ENCODE peak calls at places on chromosomes 5 and 9, in ten cellular contexts. K is HL-60; C is CD4-positive, alpha-beta T cell; J is MCF 10A; W is cardiac fibroblast; Y is HCT116; V is endothelial cell; N is nephron progenitor cell; D is PC-3; M is A549. S is an unnamed sample.

GRCh38 chr9:107749787-107750444 is 260.3 kb upstream of the KLF4 start:
- DNase-seq in J (peak), W (peak), Y (peak), V (no peak), K (peak), M (peak), N (peak), C (no peak), D (peak), S (no peak)

GRCh38 chr5:14191325-14191724 is 48.2 kb downstream of the TRIO start:
- DNase-seq in C (no peak), Y (no peak), J (no peak), V (no peak), K (no peak), D (no peak), M (no peak), N (no peak), W (no peak), S (no peak)

GRCh38 chr5:108212775-108213346 is 169.0 kb downstream of the FBXL17 start:
- DNase-seq in D (peak), K (no peak), Y (no peak), J (peak), C (no peak), V (no peak), M (peak), W (peak), N (peak), S (no peak)

GRCh38 chr9:21381752-21382339 is 3.4 kb downstream of the IFNA2 start:
- DNase-seq in W (no peak), J (no peak), N (no peak), Y (no peak), C (no peak), K (no peak), V (no peak), M (peak), D (peak), S (peak)

GRCh38 chr5:139711067-139711851 is 63.1 kb downstream of the CXXC5 start:
- DNase-seq in N (peak), K (no peak), M (peak), D (peak), C (peak), V (peak), W (peak), J (peak), Y (no peak), S (peak)

GRCh38 chr9:92807757-92808725 is 43.4 kb upstream of the BICD2 start:
- DNase-seq in W (no peak), Y (no peak), M (no peak), V (no peak), J (no peak), K (no peak), D (no peak), N (peak), C (peak), S (no peak)

GRCh38 chr5:82440041-82440440 is 161.9 kb upstream of the RPS23 start:
- DNase-seq in M (no peak), V (no peak), Y (no peak), W (peak), K (no peak), C (no peak), N (no peak), J (no peak), D (no peak), S (no peak)

GRCh38 chr9:137742698-137743097 is 123.9 kb downstream of the EHMT1 start:
- DNase-seq in V (no peak), M (no peak), Y (no peak), J (no peak), N (no peak), D (no peak), W (peak), C (no peak), K (no peak), S (no peak)

GRCh38 chr5:159877894-159878448 is 38.3 kb upstream of the ADRA1B start:
- DNase-seq in M (no peak), W (peak), V (no peak), Y (no peak), K (no peak), N (no peak), C (no peak), D (no peak), J (no peak), S (no peak)

GRCh38 chr9:137673871-137674270 is 55.1 kb downstream of the EHMT1 start:
- DNase-seq in Y (no peak), M (no peak), C (no peak), W (peak), V (no peak), K (no peak), J (no peak), N (no peak), D (no peak), S (no peak)

GRCh38 chr9:127021664-127022337 is 100.6 kb downstream of the ANGPTL2 start:
- DNase-seq in W (peak), Y (no peak), N (peak), C (no peak), M (no peak), J (no peak), V (no peak), K (no peak), D (no peak), S (no peak)

GRCh38 chr5:177116631-177117373 is 16.8 kb upstream of the NSD1 start:
- DNase-seq in C (peak), K (no peak), Y (no peak), W (peak), V (peak), J (no peak), D (no peak), N (peak), M (no peak), S (peak)

GRCh38 chr9:38141751-38142150 is 72.7 kb upstream of the SHB start:
- DNase-seq in C (no peak), N (no peak), M (peak), D (peak), J (peak), V (no peak), W (peak), Y (no peak), K (no peak), S (no peak)

GRCh38 chr5:132203916-132204315 is 23.7 kb downstream of the P4HA2 start:
- DNase-seq in J (no peak), M (no peak), Y (no peak), K (no peak), D (no peak), N (no peak), W (no peak), V (no peak), C (no peak), S (no peak)

GRCh38 chr9:14343236-14343947 is 29.5 kb upstream of the NFIB start:
- DNase-seq in J (no peak), N (no peak), W (no peak), K (no peak), M (no peak), D (no peak), Y (no peak), V (no peak), C (no peak), S (no peak)

GRCh38 chr9:97842960-97843359 is 10.1 kb upstream of the FOXE1 start:
- DNase-seq in J (no peak), C (no peak), M (no peak), Y (no peak), N (no peak), K (no peak), V (no peak), W (no peak), D (no peak), S (no peak)

GRCh38 chr9:127578952-127579853 is 32.9 kb upstream of the STXBP1 start:
- DNase-seq in V (peak), W (peak), Y (peak), J (peak), M (peak), N (peak), C (peak), D (peak), K (peak), S (peak)

GRCh38 chr5:179319741-179320281 is 25.4 kb downstream of the ADAMTS2 start:
- DNase-seq in C (no peak), J (no peak), V (no peak), W (peak), N (peak), K (no peak), D (no peak), M (no peak), Y (no peak), S (no peak)

GRCh38 chr5:150488519-150489357 is 19.2 kb upstream of the NDST1 start:
- DNase-seq in V (no peak), N (no peak), D (peak), K (peak), Y (no peak), C (no peak), M (no peak), J (peak), W (peak), S (no peak)

GRCh38 chr9:78605029-78605930 is 308.4 kb downstream of the PSAT1 start:
- DNase-seq in D (no peak), V (no peak), W (peak), C (no peak), M (no peak), Y (no peak), J (no peak), N (no peak), K (no peak), S (no peak)

GRCh38 chr9:133824802-133825186 is 86.6 kb upstream of the SARDH start:
- DNase-seq in M (no peak), D (no peak), V (no peak), K (no peak), J (no peak), Y (no peak), W (no peak), N (no peak), C (no peak), S (no peak)

GRCh38 chr9:100521282-100521681 is 48.3 kb downstream of the TMEFF1 start:
- DNase-seq in V (no peak), K (no peak), W (no peak), D (no peak), M (no peak), Y (no peak), J (no peak), C (no peak), N (no peak), S (no peak)

GRCh38 chr5:112668016-112668415 is 69.7 kb upstream of the APC start:
- DNase-seq in D (peak), W (no peak), C (no peak), V (no peak), Y (no peak), K (no peak), M (no peak), J (peak), N (no peak), S (no peak)

GRCh38 chr5:175417384-175417783 is 26.6 kb downstream of the DRD1 start:
- DNase-seq in N (no peak), J (no peak), Y (no peak), V (no peak), W (no peak), D (no peak), M (no peak), C (no peak), K (no peak), S (no peak)

GRCh38 chr5:135387629-135387960 is 11.4 kb downstream of the MACROH2A1 start:
- DNase-seq in J (no peak), Y (no peak), C (no peak), N (no peak), W (no peak), D (no peak), M (no peak), V (no peak), K (no peak), S (no peak)

GRCh38 chr5:140678993-140679392 is 5.6 kb upstream of the DND1 start:
- DNase-seq in C (no peak), J (no peak), D (no peak), N (no peak), K (no peak), M (no peak), W (no peak), Y (no peak), V (no peak), S (no peak)

GRCh38 chr9:136186386-136186785 is 18.5 kb downstream of the LHX3 start:
- DNase-seq in Y (no peak), J (no peak), K (no peak), V (no peak), W (no peak), D (no peak), C (no peak), N (no peak), M (no peak), S (no peak)

GRCh38 chr5:141513627-141514329 is 24.9 kb downstream of the PCDHGC5 start:
- DNase-seq in D (no peak), W (peak), Y (no peak), M (no peak), V (peak), C (peak), N (peak), K (no peak), J (peak), S (peak)

GRCh38 chr9:137451976-137452760 is 7.0 kb downstream of the NSMF start:
- DNase-seq in W (no peak), D (no peak), C (no peak), Y (no peak), K (peak), N (peak), M (no peak), J (no peak), V (no peak), S (no peak)

GRCh38 chr9:71490810-71491209 is 277.5 kb downstream of the CEMIP2 start:
- DNase-seq in K (no peak), C (no peak), N (no peak), D (peak), V (no peak), W (no peak), J (peak), Y (no peak), M (peak), S (peak)

GRCh38 chr5:1412163-1412562 is 33.1 kb downstream of the SLC6A3 start:
- DNase-seq in W (no peak), K (no peak), M (no peak), N (no peak), C (no peak), J (no peak), Y (no peak), D (no peak), V (no peak), S (no peak)

GRCh38 chr9:94909250-94909894 is 182.9 kb downstream of the AOPEP start:
- DNase-seq in N (no peak), D (no peak), J (no peak), V (no peak), Y (no peak), M (peak), K (no peak), C (no peak), W (no peak), S (no peak)

GRCh38 chr5:96572864-96573512 is 89.2 kb upstream of the CAST start:
- DNase-seq in D (peak), W (peak), K (no peak), J (peak), M (peak), C (no peak), V (no peak), Y (no peak), N (no peak), S (no peak)

GRCh38 chr5:175814676-175815075 is 56.7 kb upstream of the CPLX2 start:
- DNase-seq in V (no peak), J (peak), M (peak), C (no peak), D (peak), Y (peak), K (no peak), N (no peak), W (peak), S (no peak)

GRCh38 chr5:74081126-74081525 is 455.1 kb downstream of the ARHGEF28 start:
- DNase-seq in D (no peak), C (no peak), M (no peak), W (no peak), J (no peak), K (no peak), N (no peak), Y (no peak), V (no peak), S (no peak)

GRCh38 chr9:25964239-25964638 is 286.0 kb upstream of the TUSC1 start:
- DNase-seq in J (peak), K (peak), C (no peak), Y (peak), W (peak), N (peak), V (peak), D (peak), M (peak), S (peak)

GRCh38 chr9:87713278-87713989 is 12.5 kb upstream of the CTSL start:
- DNase-seq in K (peak), V (no peak), N (no peak), W (peak), D (peak), J (peak), Y (peak), C (no peak), M (peak), S (no peak)

GRCh38 chr9:133732351-133733073 is 5.6 kb downstream of the SARDH start:
- DNase-seq in K (no peak), Y (no peak), W (no peak), M (no peak), N (no peak), J (no peak), D (no peak), V (no peak), C (no peak), S (no peak)

GRCh38 chr5:157748740-157749461 is 5.4 kb downstream of the LSM11 start:
- DNase-seq in D (peak), W (peak), M (peak), J (peak), C (no peak), Y (no peak), K (no peak), N (no peak), V (no peak), S (no peak)

GRCh38 chr5:168055982-168056381 is 235.5 kb upstream of the WWC1 start:
- DNase-seq in C (no peak), K (no peak), J (no peak), D (no peak), W (no peak), M (no peak), Y (no peak), V (no peak), N (no peak), S (no peak)
- TF ChIP-seq CTCF in C (no peak), K (no peak), J (no peak), D (no peak), W (no peak), M (no peak), Y (no peak), V (no peak), N (no peak), S (no peak)

GRCh38 chr9:84667571-84668203 is 1.8 kb upstream of the NTRK2 start:
- DNase-seq in M (peak), Y (no peak), J (peak), V (peak), D (no peak), W (peak), C (no peak), K (peak), N (peak), S (peak)
- TF ChIP-seq CTCF in M (no peak), Y (peak), J (peak), V (peak), D (peak), W (peak), C (no peak), K (peak), N (peak), S (peak)

GRCh38 chr9:111148994-111149759 is 110.9 kb upstream of the LPAR1 start:
- DNase-seq in W (no peak), Y (peak), N (no peak), D (peak), V (no peak), M (peak), C (no peak), K (no peak), J (peak), S (no peak)
- TF ChIP-seq CTCF in W (peak), Y (peak), N (no peak), D (peak), V (no peak), M (peak), C (no peak), K (no peak), J (no peak), S (no peak)

DNA sequence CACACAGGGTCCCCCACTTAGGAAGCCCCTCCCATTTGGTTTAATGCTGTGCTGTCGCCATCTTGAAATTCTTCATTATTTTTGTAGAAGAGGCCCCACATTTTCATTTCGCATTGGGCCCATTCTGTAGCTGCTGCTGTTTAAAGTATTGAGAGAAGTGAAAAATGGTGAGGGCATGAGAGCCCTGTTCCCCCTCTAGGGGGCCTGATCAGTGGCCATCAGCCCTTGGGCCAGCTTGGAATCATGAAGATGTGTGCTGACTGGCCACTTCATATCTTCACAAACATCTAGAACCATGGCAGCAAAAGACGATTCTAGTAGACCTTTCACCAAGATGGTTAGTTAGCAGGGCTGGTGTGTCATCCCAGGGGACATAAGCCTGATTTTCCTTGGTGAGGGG is 3.3 kb downstream of the TMEM268 start:
- DNase-seq in C (no peak), D (no peak), M (no peak), K (no peak), W (no peak), V (no peak), J (no peak), N (no peak), Y (no peak), S (no peak)
- TF ChIP-seq CTCF in C (no peak), D (no peak), M (no peak), K (no peak), W (no peak), V (no peak), J (no peak), N (no peak), Y (peak), S (no peak)